ENCODE peak calls at places on chromosomes 4 and X, in eight cellular contexts. W is NCI-H1092 treated with DMSO at 0.1 percent for 48 hours; H is effector memory CD8-positive, alpha-beta T cell; K is breast epithelium; X is ecto neural progenitor cell; R is choroid plexus epithelial cell; Q is stimulated activated CD4-positive, alpha-beta T cell treated with anti-CD3 and anti-CD28 coated beads, Interleukin-2, amount 100 ng/mL, for 24 hours; Z is iPS DF 19.7. Y is an unnamed sample.
A peak's percentile ranks its signal among the peaks of the same experiment; 100 is the strongest.

GRCh38 chrX:32024072-32024471 is 952.2 kb upstream of the FTHL17 start:
- DNase-seq in Z (no peak), H (no peak), W (no peak), Q (no peak), X (no peak), K (no peak), R (no peak), Y (no peak)

GRCh38 chr4:105551968-105552746 is at the start of gene ARHGEF38:
- DNase-seq in H (no peak), W (peak; percentile 29), K (peak; percentile 58), Z (no peak), X (peak; percentile 52), Q (no peak), R (peak; percentile 55), Y (peak; percentile 15)

GRCh38 chr4:87465739-87466366 is 43.5 kb downstream of the NUDT9 start:
- DNase-seq in R (peak; percentile 81), X (no peak), W (peak; percentile 39), K (no peak), Q (no peak), H (peak; percentile 18), Z (no peak), Y (peak; percentile 74)

GRCh38 chrX:53279296-53280237 is 1.8 kb downstream of the IQSEC2 start:
- DNase-seq in W (no peak), K (no peak), Q (peak; percentile 21), X (no peak), H (no peak), R (no peak), Z (no peak), Y (no peak)

GRCh38 chrX:49273181-49273727 is 3.7 kb downstream of the PPP1R3F start:
- DNase-seq in K (no peak), R (no peak), H (peak; percentile 12), Q (peak; percentile 51), X (no peak), Z (no peak), W (no peak), Y (no peak)

GRCh38 chrX:47093248-47093647 is 15.0 kb downstream of the RGN start:
- DNase-seq in R (peak; percentile 67), Z (no peak), Q (no peak), X (no peak), W (peak; percentile 35), H (no peak), K (no peak), Y (peak; percentile 53)

GRCh38 chrX:150084474-150085229 is 146.4 kb upstream of the EOLA2 start:
- DNase-seq in K (no peak), H (no peak), X (peak; percentile 9), R (peak; percentile 64), W (no peak), Z (no peak), Q (no peak), Y (no peak)

GRCh38 chr4:36758779-36759178 is 477.4 kb downstream of the DTHD1 start:
- DNase-seq in K (no peak), R (no peak), H (no peak), Q (no peak), W (no peak), X (no peak), Z (no peak), Y (no peak)

GRCh38 chrX:11944486-11944885 is 186.4 kb downstream of the MSL3 start:
- DNase-seq in Q (no peak), Z (no peak), H (no peak), X (peak; percentile 47), K (no peak), W (peak; percentile 50), R (peak; percentile 76), Y (peak; percentile 52)